ENCODE peak calls at places on chromosomes 13 and 19, in eight cellular contexts. Z is right cardiac atrium; E is CD8-positive, alpha-beta memory T cell; H is GM13977; W is RWPE1; N is T-helper 17 cell; M is Calu3; P is activated T-cell treated with anti-CD3 and anti-CD28 coated beads for 48 hours. O is an unnamed sample.

GRCh38 chr13:100269837-100270236 is 180.9 kb downstream of the PCCA start:
- DNase-seq in Z (peak; percentile 90), N (no peak), W (no peak), M (no peak), P (no peak), E (no peak), H (no peak), O (no peak)

GRCh38 chr19:42505066-42505465 is 23.2 kb downstream of the CEACAM1 start:
- DNase-seq in Z (no peak), N (no peak), E (no peak), M (no peak), P (no peak), H (no peak), W (no peak), O (no peak)

GRCh38 chr13:40057228-40057627 is 401.8 kb downstream of the COG6 start:
- DNase-seq in M (no peak), Z (no peak), P (no peak), W (no peak), E (no peak), H (no peak), N (no peak), O (no peak)

GRCh38 chr13:99230991-99231390 is 27.2 kb downstream of the GPR18 start:
- DNase-seq in H (no peak), N (no peak), Z (no peak), E (no peak), P (no peak), W (no peak), M (no peak), O (no peak)

GRCh38 chr13:79870123-79870522 is 389.2 kb downstream of the NDFIP2 start:
- DNase-seq in E (no peak), W (no peak), N (no peak), H (no peak), Z (no peak), M (no peak), P (no peak), O (no peak)

GRCh38 chr13:45718063-45718462 is 15.9 kb downstream of the CBY2 start:
- DNase-seq in N (no peak), H (peak; percentile 71), M (no peak), P (no peak), Z (no peak), E (no peak), W (no peak), O (peak; percentile 56)

GRCh38 chr13:48009298-48009697 is 8.2 kb upstream of the SUCLA2 start:
- DNase-seq in H (no peak), M (peak; percentile 56), W (peak; percentile 77), Z (no peak), N (no peak), P (no peak), E (no peak), O (no peak)

GRCh38 chr13:26867451-26868067 is 107.0 kb upstream of the GPR12 start:
- DNase-seq in H (no peak), E (no peak), Z (no peak), P (no peak), N (no peak), M (peak; percentile 22), W (peak; percentile 53), O (peak; percentile 25)

GRCh38 chr19:46715620-46716012 is 1.3 kb downstream of the PRKD2 start:
- DNase-seq in Z (peak; percentile 61), W (peak; percentile 25), P (no peak), M (no peak), N (no peak), H (no peak), E (no peak), O (no peak)

GRCh38 chr19:34067861-34068271 is 104.4 kb upstream of the LSM14A start:
- DNase-seq in H (no peak), E (no peak), Z (no peak), N (no peak), W (peak; percentile 55), P (no peak), M (no peak), O (no peak)

GRCh38 chr13:48160879-48161278 is 66.0 kb upstream of the MED4 start:
- DNase-seq in N (no peak), P (no peak), E (no peak), Z (no peak), H (no peak), W (peak; percentile 35), M (no peak), O (no peak)

GRCh38 chr19:51712461-51713081 is 11.2 kb downstream of the HAS1 start:
- DNase-seq in W (peak; percentile 75), H (peak; percentile 76), P (no peak), E (no peak), Z (no peak), M (peak; percentile 48), N (no peak), O (peak; percentile 54)

GRCh38 chr13:110625771-110626321 is 10.5 kb downstream of the NAXD start:
- DNase-seq in N (no peak), M (no peak), P (no peak), H (no peak), W (no peak), Z (no peak), E (no peak), O (no peak)

GRCh38 chr13:111211789-111212516 is 96.8 kb downstream of the ARHGEF7 start:
- DNase-seq in H (no peak), W (no peak), M (no peak), N (no peak), E (no peak), P (no peak), Z (no peak), O (no peak)

GRCh38 chr13:86193281-86193680 is 394.1 kb upstream of the SLITRK6 start:
- DNase-seq in H (no peak), N (no peak), M (no peak), P (no peak), Z (no peak), E (no peak), W (no peak), O (no peak)

GRCh38 chr19:9547870-9548269 is 9.4 kb upstream of the ZNF426 start:
- DNase-seq in H (no peak), P (no peak), M (no peak), Z (no peak), E (no peak), N (no peak), W (no peak), O (no peak)

GRCh38 chr13:107866666-107867623 is 348.4 kb downstream of the LIG4 start:
- DNase-seq in H (peak; percentile 31), P (no peak), W (no peak), Z (peak; percentile 39), E (no peak), M (peak; percentile 2), N (no peak), O (peak; percentile 21)

GRCh38 chr13:76848596-76848995 is 37.6 kb downstream of the KCTD12 start:
- DNase-seq in Z (peak; percentile 66), N (no peak), E (no peak), P (no peak), W (no peak), H (no peak), M (no peak), O (no peak)

GRCh38 chr13:75327132-75327505 is 154.8 kb downstream of the TBC1D4 start:
- DNase-seq in E (no peak), W (no peak), H (no peak), P (no peak), N (no peak), Z (no peak), M (no peak), O (no peak)

GRCh38 chr13:33639640-33640080 is 178.3 kb upstream of the RFC3 start:
- DNase-seq in Z (no peak), H (peak; percentile 17), P (peak; percentile 42), N (no peak), E (no peak), M (no peak), W (peak; percentile 36), O (peak; percentile 32)

GRCh38 chr13:48892311-48892710 is 83.4 kb upstream of the FNDC3A start:
- DNase-seq in H (peak; percentile 17), M (no peak), N (no peak), E (no peak), W (peak; percentile 89), P (no peak), Z (no peak), O (peak; percentile 16)

GRCh38 chr19:28424662-28425430 is 788.1 kb downstream of the UQCRFS1 start:
- DNase-seq in H (no peak), E (no peak), W (no peak), P (no peak), M (no peak), Z (no peak), N (no peak), O (no peak)

GRCh38 chr19:31947436-31947835 is 398.0 kb upstream of the ZNF507 start:
- DNase-seq in H (no peak), W (no peak), Z (no peak), E (no peak), P (no peak), M (no peak), N (no peak), O (no peak)

GRCh38 chr19:49097453-49098288 is 12.4 kb downstream of the SNRNP70 start:
- DNase-seq in M (peak; percentile 85), P (peak; percentile 60), H (peak; percentile 85), W (peak; percentile 59), E (peak; percentile 69), N (peak; percentile 48), Z (peak; percentile 83), O (peak; percentile 81)

GRCh38 chr13:91133941-91134772 is 213.3 kb upstream of the MIR17HG start:
- DNase-seq in H (peak; percentile 28), W (peak; percentile 48), Z (no peak), E (peak; percentile 12), P (no peak), N (no peak), M (peak; percentile 37), O (peak; percentile 32)

GRCh38 chr19:54114340-54114826 is 1.1 kb downstream of the TFPT start:
- DNase-seq in M (peak; percentile 55), Z (peak; percentile 75), P (peak; percentile 46), N (peak; percentile 30), E (peak; percentile 54), W (no peak), H (peak; percentile 70), O (peak; percentile 80)

O was measured in GM13976.